ENCODE peak calls at places on chromosomes 2 and 18, in four cellular contexts. O, U, M and K are unnamed samples. For H3K36me3, the result is how much of the 10 kb centered on the place peaks cover.

GRCh38 chr2:133296396-133296795 is 271.9 kb downstream of the NCKAP5 start:
- DNase-seq in O (no peak), U (no peak), M (no peak), K (no peak)

GRCh38 chr18:54020346-54020745 is 204.1 kb downstream of the MBD2 start:
- DNase-seq in O (no peak), U (no peak), M (no peak), K (no peak)

GRCh38 chr2:45980161-45980852 is 316.9 kb upstream of the EPAS1 start:
- DNase-seq in O (no peak), U (no peak), M (peak), K (peak)

GRCh38 chr2:47069628-47070154 is 85.4 kb downstream of the STPG4 start:
- DNase-seq in O (peak), U (peak), M (peak), K (no peak)

GRCh38 chr2:131521961-131522781 is 5.5 kb upstream of the CCDC74A start:
- DNase-seq in O (peak), U (no peak), M (peak), K (peak)

GRCh38 chr2:26249625-26250024 is 4.9 kb downstream of the HADHB start:
- DNase-seq in O (no peak), U (no peak), M (no peak), K (no peak)

GRCh38 chr2:196166876-196167275 is 4.5 kb downstream of the STK17B start:
- DNase-seq in O (no peak), U (no peak), M (no peak), K (no peak)

GRCh38 chr2:189685540-189686229 is 11.2 kb downstream of the ANKAR start:
- DNase-seq in O (peak), U (peak), M (peak), K (no peak)

GRCh38 chr2:96625571-96626552 is 12.2 kb downstream of the KANSL3 start:
- DNase-seq in O (no peak), U (no peak), M (no peak), K (no peak)

GRCh38 chr2:176096986-176097819 is 2.4 kb upstream of the HOXD12 start:
- DNase-seq in O (peak), U (peak), M (peak), K (peak)

GRCh38 chr2:25794544-25795276 is 83.6 kb downstream of the ASXL2 start:
- DNase-seq in O (no peak), U (no peak), M (no peak), K (no peak)

DNA sequence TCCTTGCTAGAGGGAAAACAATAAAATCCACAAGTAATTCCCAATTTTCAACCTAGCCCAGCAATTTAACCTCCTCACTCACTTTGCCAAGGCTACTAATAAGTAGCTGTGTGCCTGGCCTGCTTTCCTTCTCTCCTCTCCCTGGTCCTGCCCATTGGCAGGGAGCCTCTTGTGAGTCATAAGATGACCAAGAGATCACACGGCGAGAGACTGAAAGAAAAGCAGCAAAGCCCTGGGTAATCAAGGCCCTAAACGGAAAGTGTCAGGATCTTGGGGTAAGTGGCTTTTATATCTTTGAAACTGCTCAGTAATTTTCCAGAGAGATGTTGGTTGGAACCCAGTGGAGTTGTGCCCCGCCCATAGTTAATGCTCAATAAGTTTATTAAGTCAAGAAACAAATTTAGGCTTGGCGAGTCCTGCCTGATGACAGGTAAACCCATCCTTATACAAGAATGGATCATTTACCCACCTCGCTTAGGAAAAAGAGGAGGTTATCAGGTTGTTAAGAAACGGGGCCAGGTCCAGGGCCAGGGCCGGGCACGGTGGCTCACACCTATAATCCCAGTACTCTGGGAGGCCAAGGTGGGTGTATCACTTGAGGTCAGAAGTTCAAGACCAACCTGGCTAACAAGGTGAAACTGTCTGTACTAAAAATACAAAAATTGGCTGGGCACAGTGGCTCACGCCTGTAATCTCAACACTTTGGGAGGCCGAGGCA is 10.0 kb upstream of the ADAM17 start:
- DNase-seq in O (peak), U (peak), M (no peak), K (peak)
- TF ChIP-seq EP300 in O (no peak), U (no peak), M (no peak), K (no peak)

DNA sequence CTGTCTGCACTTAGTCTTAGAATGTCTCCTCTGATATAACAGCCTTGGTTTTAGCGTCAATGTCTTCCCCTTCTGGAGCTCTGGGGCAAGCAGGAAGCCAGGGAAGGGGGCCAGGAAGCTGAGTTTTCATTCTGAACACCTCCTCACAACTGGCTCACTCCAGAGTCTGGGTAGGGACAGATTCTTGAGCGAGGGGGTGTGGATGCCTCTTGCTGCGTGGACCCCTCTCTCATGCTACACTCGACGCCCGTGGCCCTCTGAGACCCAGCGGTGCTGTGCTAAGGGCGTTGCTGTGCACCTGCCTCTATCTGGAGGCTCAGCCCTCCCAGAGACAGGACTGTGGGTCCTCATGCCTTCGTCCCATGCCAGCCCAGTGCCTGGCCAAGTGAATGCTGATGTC is 99.7 kb downstream of the RNF144A start:
- DNase-seq in O (no peak), U (no peak), M (no peak), K (no peak)
- H3K36me3 ChIP-seq in O (under half), U (under half), M (under half), K (under half)

DNA sequence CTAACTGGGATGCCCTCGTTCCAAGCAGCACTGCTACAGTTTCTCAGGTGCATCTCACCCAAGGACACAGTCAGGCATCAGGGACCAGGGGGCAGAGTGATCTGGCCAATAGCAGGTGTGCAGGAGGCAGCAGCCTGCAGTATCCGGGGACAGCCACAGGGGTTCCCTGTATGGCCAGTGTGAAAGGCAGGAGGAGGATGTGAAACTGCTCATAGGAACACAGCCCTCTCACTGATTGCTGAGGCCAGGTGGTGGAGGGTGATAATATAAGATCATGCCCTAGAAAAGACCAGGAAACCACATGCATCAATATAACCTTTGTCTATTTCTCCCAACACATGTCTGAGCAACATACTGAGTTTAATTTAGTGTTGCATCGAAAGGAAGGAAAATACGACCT is 112.7 kb upstream of the TACR1 start:
- DNase-seq in O (no peak), U (peak), M (peak), K (no peak)
- TF ChIP-seq CTCF in O (no peak), U (no peak), M (peak), K (no peak)

DNA sequence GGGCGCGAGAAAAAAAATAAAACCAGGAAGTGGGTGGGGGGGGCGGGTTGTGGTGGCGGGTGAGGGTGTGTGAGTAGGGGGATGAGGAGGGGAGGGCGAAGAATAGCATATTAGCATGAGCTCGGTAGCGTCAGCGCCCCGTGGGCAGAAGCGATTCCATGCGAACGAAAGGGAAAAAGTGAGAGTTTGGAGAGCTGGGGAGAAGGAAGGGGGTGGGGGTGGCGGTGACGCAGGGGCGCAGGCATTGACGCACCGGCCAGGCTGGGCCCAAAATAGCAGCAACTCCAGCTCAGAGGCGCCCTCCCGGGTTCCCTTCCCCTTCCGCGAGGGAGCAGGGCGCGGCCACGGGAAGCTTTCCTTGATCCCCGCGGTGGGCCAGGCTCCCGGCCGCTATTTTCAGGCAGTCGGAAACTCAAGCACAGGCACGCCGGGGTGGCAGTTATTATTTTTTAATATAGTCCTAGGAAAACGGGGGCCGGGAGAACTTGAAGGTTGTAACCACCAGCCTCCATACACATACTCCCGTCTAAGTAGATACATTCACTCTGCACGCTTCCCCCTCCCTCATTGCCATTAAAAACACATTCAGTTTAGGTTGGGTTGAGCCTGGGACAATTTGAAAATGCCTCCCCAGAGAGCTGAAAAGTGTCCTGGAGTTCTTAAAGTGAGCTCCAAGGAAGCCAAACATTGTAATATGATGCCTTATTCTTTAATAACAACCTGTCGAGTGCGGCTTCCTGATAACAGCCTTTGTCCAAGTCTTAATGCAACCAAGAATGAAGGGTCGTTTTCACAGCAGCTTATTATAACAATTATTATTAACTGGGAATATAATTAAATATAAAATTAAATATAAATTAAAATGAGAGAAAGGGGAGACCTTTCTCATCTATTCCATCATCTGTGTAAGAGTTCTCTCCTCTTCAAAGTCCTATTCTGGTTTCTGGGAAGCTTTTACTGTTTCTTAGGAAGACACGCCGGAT is 2.3 kb upstream of the NR4A2 start:
- DNase-seq in O (peak), U (peak), M (peak), K (peak)
- TF ChIP-seq EP300 in O (peak), U (peak), M (no peak), K (peak)

DNA sequence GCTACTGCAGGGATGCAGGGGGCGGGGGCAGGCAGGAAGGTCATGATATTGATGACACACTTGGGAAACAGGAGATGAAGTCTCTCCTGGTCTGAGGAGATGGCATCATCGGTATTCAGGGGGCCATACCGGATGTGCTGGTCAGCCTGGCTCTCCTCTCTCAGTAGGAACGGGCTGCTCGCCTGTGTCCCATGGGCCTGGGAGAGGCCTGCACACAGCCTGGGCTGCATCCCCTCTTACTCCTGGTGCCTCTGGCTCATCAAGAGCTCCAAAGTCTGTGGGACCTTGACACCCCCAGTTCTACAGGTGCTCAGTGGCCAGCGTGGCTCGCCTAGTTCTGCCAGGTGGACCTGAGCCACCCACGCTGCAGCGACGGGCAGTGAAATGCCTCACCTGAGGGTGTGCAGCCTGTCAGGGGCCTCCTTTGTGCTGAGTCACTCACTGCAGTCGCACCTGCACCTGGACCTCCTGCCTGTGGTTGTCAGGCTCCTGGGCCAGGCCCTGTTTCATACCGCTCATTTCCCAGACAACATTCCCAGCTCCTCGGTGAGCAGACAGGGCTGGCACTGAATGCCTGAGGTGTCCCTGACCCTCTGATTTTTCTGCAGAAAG is 18.6 kb upstream of the CNDP1 start:
- DNase-seq in O (no peak), U (no peak), M (no peak), K (peak)
- H3K36me3 ChIP-seq in O (under half), U (under half), M (under half), K (half or more)

DNA sequence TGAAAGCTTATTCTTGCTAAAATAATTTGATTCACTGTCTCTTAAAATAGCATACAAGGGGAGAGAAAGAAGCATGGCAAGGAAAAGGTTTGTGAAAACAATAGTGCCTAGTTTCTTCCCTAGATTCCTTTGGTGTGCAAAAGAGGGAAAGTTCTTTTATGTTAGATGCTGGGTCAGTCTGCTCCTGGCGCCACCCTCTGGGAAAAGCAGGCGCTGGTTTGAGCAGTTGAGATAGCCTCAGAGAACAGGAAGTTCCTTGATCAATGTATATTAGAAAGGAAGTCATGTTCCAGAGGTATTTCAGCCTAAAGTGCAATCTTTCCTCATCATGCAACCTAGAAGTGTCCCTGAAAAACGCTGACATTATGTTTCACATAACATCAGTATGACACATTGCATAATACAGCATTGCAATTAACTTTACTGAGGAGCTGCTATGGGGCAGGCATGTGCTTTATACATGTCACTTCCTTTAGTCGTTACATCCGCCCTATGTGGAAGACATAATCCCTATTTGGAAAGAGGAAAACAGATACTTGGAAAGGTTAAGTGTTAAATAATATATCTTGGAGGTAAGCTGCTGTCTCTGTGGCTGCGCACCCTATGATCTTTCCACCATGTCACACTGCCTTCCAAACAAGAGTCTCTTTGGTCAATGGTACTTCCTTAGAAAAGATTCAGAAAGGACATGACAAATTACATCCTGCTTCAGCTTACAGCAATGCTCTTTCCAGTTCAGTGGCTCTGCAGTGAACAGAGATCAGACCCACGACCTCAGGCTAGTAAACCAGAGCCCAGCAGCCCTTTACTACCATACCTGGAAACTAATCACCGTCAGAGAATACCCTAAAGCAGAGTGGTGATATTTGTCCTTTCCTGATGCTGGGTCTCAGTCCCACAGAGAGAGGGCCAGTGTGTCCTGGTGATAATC is 369.7 kb downstream of the RAD51AP2 start:
- DNase-seq in O (peak), U (no peak), M (peak), K (no peak)
- TF ChIP-seq CTCF in O (no peak), U (no peak), M (peak), K (no peak)

GRCh38 chr2:82230406-82230805 is 1925.9 kb upstream of the LRRTM1 start:
- DNase-seq in O (no peak), U (no peak), M (no peak), K (no peak)
- TF ChIP-seq EP300 in O (no peak), U (no peak), M (no peak), K (no peak)